ENCODE peak calls at places on chromosomes 5 and 9, in seven cellular contexts. I, H, F, G, J, M and O are unnamed samples.

GRCh38 chr9:105678781-105679180 is 15.6 kb upstream of the TMEM38B start:
- DNase-seq in I (no peak), H (no peak), F (no peak), G (no peak), J (no peak), M (no peak), O (no peak)

GRCh38 chr5:169424956-169425318 is 124.0 kb upstream of the SLIT3 start:
- DNase-seq in I (no peak), H (no peak), F (no peak), G (no peak), J (no peak), M (no peak), O (no peak)

GRCh38 chr5:61659221-61659696 is 327.2 kb downstream of the ZSWIM6 start:
- DNase-seq in I (no peak), H (peak), F (no peak), G (no peak), J (no peak), M (peak), O (no peak)

GRCh38 chr5:14445581-14446290 is 135.9 kb upstream of the OTULINL start:
- DNase-seq in I (no peak), H (no peak), F (peak), G (peak), J (peak), M (no peak), O (no peak)

GRCh38 chr5:172414618-172415599 is 39.4 kb downstream of the SH3PXD2B start:
- DNase-seq in I (no peak), H (peak), F (peak), G (peak), J (peak), M (no peak), O (no peak)

GRCh38 chr9:95937131-95937530 is 61.6 kb downstream of the ERCC6L2 start:
- DNase-seq in I (no peak), H (no peak), F (no peak), G (no peak), J (no peak), M (no peak), O (no peak)

GRCh38 chr9:115006660-115007059 is 76.3 kb upstream of the TNFSF8 start:
- DNase-seq in I (peak), H (peak), F (no peak), G (no peak), J (peak), M (no peak), O (peak)

GRCh38 chr9:33024126-33024965 is 727 bp upstream of the DNAJA1 start:
- DNase-seq in I (peak), H (no peak), F (no peak), G (no peak), J (peak), M (no peak), O (no peak)

GRCh38 chr9:99870126-99870525 is 36.3 kb upstream of the STX17 start:
- DNase-seq in I (peak), H (no peak), F (no peak), G (no peak), J (peak), M (no peak), O (no peak)

GRCh38 chr5:157528036-157528632 is 47.4 kb downstream of the ADAM19 start:
- DNase-seq in I (peak), H (peak), F (no peak), G (no peak), J (peak), M (no peak), O (no peak)

GRCh38 chr5:102715405-102715804 is 39.7 kb upstream of the PAM start:
- DNase-seq in I (peak), H (no peak), F (no peak), G (no peak), J (peak), M (no peak), O (peak)

GRCh38 chr5:149935431-149935901 is 9.1 kb downstream of the PDE6A start:
- DNase-seq in I (no peak), H (no peak), F (no peak), G (no peak), J (no peak), M (no peak), O (no peak)

GRCh38 chr5:149931992-149932436 is 12.6 kb downstream of the PDE6A start:
- DNase-seq in I (no peak), H (no peak), F (no peak), G (no peak), J (no peak), M (no peak), O (no peak)

GRCh38 chr5:149930754-149931574 is 13.6 kb downstream of the PDE6A start:
- DNase-seq in I (no peak), H (no peak), F (no peak), G (no peak), J (no peak), M (no peak), O (no peak)

GRCh38 chr5:149930060-149930753 is 14.4 kb downstream of the PDE6A start:
- DNase-seq in I (no peak), H (peak), F (no peak), G (no peak), J (no peak), M (no peak), O (no peak)

DNA sequence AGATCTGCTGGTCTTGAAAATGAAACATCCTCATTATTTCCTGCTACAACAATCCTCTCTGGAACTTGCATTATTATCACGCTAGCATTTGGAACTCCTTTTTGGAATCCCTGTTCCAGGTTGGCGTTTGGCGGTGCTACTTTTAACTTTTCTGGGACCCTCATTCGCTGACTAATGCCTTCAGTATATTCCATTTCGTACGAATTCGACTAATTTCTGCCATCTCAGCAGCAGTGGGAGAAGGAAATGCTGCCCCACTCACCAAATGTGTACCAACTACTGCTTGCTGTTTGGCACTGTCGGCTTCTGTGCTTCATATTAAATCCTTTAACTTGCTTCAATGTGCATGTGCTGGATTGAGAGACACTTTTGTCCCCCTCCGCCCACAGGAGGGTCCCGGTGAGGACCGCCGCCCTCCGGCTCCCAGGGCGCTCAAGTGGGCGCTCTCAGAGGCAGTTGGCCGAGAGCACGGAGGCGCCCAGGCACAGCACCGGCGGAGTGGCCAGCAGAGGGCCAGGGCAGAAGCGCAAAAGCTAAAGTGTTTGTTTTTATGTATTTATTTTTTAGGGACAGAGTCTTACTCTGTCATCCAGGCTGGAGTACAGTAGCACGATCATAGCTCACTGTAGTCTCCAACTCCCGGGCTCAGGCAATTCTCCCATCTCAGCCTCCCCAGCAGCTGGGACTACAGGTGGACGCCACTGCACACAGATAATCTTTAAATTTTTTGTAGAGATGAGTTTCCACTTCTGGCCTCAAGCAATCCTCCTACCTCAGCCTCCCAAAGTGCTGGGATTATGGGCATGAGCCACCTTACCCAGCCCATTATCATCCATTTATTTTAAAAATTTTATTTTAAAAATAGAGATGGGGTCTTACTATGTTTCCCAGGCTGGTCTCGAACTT is 11.9 kb downstream of the PDE6A start:
- DNase-seq in I (no peak), H (peak), F (no peak), G (no peak), J (no peak), M (no peak), O (no peak)
- H3K4me3 ChIP-seq in I (no peak), H (no peak), F (peak), G (no peak), J (no peak), M (no peak), O (peak)

GRCh38 chr5:74124826-74125225 is 498.8 kb downstream of the ARHGEF28 start:
- DNase-seq in I (peak), H (no peak), F (no peak), G (no peak), J (no peak), M (no peak), O (no peak)

GRCh38 chr5:74126294-74126693 is 500.3 kb downstream of the ARHGEF28 start:
- DNase-seq in I (no peak), H (no peak), F (no peak), G (no peak), J (no peak), M (no peak), O (no peak)

GRCh38 chr5:74131256-74131655 is 505.3 kb downstream of the ARHGEF28 start:
- DNase-seq in I (no peak), H (no peak), F (no peak), G (no peak), J (no peak), M (no peak), O (no peak)

GRCh38 chr5:74130141-74130897 is 504.3 kb downstream of the ARHGEF28 start:
- DNase-seq in I (no peak), H (no peak), F (no peak), G (no peak), J (no peak), M (no peak), O (no peak)

DNA sequence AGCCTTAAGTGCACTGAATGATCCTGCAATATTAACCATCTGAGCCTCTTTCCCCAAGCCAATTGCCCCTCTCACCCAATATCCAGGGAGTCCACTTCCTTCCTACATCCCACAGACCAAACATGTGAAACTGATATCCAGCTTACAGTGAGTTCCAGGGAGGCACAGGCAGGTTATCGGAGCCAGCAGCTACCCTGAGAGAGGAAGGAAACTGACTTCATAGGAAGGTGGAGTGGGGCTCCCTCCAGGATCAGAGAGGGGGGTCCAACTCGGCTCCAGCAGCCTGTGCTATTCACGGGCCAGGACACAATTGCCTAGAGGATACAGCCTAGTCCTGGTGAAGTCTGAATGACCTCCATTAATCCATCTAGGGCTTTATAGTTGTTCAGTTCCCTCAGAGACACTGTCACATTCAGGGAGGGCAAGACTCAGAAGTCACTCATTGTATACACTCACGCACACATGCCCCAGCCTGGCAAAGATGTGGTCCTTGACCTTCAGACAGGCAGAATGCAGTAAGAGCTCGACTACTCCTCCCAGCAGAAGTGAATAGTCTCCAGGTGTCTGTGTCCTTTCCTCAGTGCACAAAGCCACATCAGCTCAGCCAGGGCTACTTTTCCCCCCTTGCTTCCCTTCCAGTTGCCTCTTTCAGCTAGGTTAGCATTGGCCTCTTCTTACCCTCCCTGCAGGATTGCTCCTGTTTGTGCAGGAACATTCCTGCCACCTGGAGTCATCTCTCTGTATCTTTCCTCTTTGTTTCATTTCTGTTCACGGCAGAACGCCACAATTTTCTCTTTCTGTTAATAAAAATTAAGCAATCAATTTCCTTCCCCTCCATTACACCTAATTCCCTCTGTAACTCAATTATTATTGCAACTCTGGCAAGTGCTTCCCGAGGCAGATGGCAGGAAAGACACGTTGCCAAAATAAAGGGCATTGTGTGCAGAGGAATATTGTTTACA is 501.7 kb downstream of the ARHGEF28 start:
- DNase-seq in I (peak), H (peak), F (no peak), G (no peak), J (peak), M (no peak), O (no peak)
- TF ChIP-seq CTCF in I (peak), H (no peak), F (no peak), G (peak), J (peak), M (no peak), O (peak)

DNA sequence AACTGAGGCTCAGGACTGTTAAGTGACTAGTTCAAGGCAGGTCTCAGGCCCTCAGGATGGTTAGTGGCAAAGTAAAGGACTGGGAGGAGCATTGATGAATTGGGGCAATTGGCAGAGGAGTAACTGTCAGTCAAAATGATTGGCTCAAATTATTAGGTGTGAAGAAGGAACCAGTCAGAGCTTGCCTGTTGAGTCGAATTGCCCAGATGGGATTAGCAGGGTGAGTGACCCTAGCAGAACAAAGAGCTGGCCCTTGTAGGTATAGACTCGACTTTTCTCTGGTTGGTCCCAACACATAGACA is 2.6 kb upstream of the NSD1 start:
- DNase-seq in I (no peak), H (no peak), F (no peak), G (no peak), J (no peak), M (no peak), O (no peak)
- H3K4me3 ChIP-seq in I (no peak), H (no peak), F (no peak), G (no peak), J (no peak), M (no peak), O (no peak)

GRCh38 chr5:72082048-72082447 is 25.2 kb upstream of the MAP1B start:
- DNase-seq in I (no peak), H (no peak), F (no peak), G (no peak), J (no peak), M (no peak), O (no peak)
- TF ChIP-seq CTCF in I (no peak), H (no peak), F (no peak), G (no peak), J (peak), M (no peak), O (no peak)

GRCh38 chr5:32733582-32734340 is 22.6 kb downstream of the NPR3 start:
- DNase-seq in I (no peak), H (no peak), F (no peak), G (no peak), J (no peak), M (no peak), O (no peak)

GRCh38 chr5:32736842-32737241 is 25.7 kb downstream of the NPR3 start:
- DNase-seq in I (no peak), H (no peak), F (no peak), G (no peak), J (no peak), M (no peak), O (no peak)

GRCh38 chr5:32735512-32735911 is 24.4 kb downstream of the NPR3 start:
- DNase-seq in I (no peak), H (no peak), F (no peak), G (no peak), J (no peak), M (no peak), O (no peak)

GRCh38 chr5:32734822-32735378 is 23.8 kb downstream of the NPR3 start:
- DNase-seq in I (no peak), H (no peak), F (no peak), G (no peak), J (no peak), M (no peak), O (no peak)
- H3K4me3 ChIP-seq in I (no peak), H (no peak), F (no peak), G (no peak), J (no peak), M (no peak), O (no peak)

DNA sequence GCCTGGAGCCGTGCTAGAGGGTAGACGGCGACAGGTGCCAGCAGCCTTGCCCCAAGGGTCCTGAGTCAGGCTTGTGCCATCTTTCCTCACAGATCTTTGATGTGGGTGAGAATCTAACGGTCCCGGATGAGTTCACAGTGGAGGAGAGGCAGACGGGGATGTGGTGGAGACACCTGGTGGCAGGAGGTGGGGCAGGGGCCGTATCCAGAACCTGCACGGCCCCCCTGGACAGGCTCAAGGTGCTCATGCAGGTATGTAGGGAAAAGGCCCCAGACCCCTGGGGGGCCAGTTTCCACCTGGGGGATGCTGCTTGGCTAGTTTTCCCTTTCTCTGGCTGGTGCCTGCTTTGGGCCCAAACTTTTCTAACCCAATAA is 24.0 kb downstream of the PTGES2 start:
- DNase-seq in I (no peak), H (no peak), F (no peak), G (no peak), J (no peak), M (no peak), O (no peak)
- TF ChIP-seq CTCF in I (peak), H (peak), F (no peak), G (no peak), J (peak), M (no peak), O (no peak)

DNA sequence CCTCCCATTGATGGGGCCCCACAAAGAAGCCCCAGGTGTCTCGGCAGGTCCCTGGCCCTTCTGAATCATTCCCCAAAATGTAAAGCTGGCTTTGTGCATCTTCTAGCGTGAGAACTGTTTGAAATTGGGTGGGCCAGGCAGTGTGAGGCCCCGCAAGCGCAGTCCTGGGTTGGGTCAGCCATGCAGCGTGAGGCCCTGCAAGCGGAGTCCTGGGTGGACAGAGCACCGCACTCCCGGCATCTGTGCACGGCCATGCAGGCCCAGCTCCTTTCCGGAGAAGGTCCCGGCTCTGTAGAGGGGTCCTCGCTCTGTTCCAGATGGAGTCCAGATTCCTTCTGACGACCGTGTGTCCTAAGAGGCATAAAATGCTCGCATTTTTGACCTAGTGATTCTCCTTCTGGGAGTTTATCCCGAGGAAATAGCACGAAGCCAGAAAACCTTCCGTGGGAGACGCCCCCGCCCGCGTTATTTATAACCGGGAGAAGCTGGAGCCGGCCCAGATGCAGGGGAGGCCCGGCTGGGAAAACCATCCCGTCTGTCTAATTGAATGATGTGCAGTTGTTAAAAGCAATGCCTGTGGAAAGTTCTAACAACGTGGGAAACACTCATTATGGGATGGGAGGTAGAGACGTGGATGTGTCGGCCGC is 19.4 kb upstream of the NOTCH1 start:
- DNase-seq in I (no peak), H (no peak), F (no peak), G (no peak), J (no peak), M (no peak), O (no peak)
- H3K4me3 ChIP-seq in I (no peak), H (no peak), F (no peak), G (no peak), J (no peak), M (no peak), O (no peak)

GRCh38 chr5:6728011-6728794 is 15.0 kb downstream of the TENT4A start:
- DNase-seq in I (no peak), H (no peak), F (no peak), G (no peak), J (no peak), M (no peak), O (no peak)
- TF ChIP-seq CTCF in I (no peak), H (no peak), F (no peak), G (no peak), J (peak), M (no peak), O (no peak)

DNA sequence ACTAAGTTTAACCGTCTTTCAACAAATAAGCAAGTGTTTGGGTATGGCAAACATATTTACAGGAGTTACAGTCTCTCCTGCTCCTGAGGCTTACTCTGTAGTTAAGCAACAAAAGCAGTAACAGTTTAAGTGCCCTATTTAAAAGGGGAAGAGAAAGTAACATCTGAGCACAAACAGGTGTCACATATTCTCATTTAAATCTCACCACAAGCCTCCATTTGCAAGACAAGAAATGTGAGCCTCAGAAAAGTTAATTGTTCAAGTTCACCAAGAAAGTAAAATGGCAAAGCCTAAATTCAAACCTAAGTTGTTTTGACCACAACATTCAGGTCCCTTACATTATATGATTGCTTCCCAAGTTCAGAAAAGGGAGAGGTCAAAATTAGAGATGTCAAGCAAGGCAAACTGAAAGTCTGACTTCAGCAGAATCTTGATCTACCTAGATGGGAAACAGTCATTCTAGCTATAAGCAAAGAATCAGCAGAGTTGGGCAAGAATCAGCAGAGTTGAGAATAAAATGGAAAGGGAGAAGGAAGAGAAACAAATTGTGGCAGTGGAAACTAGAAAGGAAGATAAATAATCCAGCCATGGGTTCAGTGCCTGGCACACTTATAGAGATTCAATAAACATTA is 93.4 kb downstream of the STRBP start:
- DNase-seq in I (no peak), H (no peak), F (no peak), G (no peak), J (no peak), M (no peak), O (no peak)
- H3K4me3 ChIP-seq in I (no peak), H (no peak), F (no peak), G (no peak), J (no peak), M (no peak), O (no peak)

GRCh38 chr5:112554089-112554977 is 135.3 kb upstream of the EPB41L4A start:
- DNase-seq in I (no peak), H (no peak), F (no peak), G (no peak), J (no peak), M (no peak), O (no peak)

GRCh38 chr5:112551437-112552018 is 132.5 kb upstream of the EPB41L4A start:
- DNase-seq in I (peak), H (peak), F (peak), G (no peak), J (peak), M (no peak), O (peak)

GRCh38 chr5:112552791-112553190 is 133.7 kb upstream of the EPB41L4A start:
- DNase-seq in I (no peak), H (no peak), F (no peak), G (no peak), J (no peak), M (no peak), O (no peak)

GRCh38 chr5:112555197-112555596 is 136.1 kb upstream of the EPB41L4A start:
- DNase-seq in I (no peak), H (no peak), F (no peak), G (no peak), J (no peak), M (no peak), O (no peak)

GRCh38 chr5:112555691-112556090 is 136.6 kb upstream of the EPB41L4A start:
- DNase-seq in I (peak), H (no peak), F (no peak), G (no peak), J (peak), M (no peak), O (no peak)
- TF ChIP-seq CTCF in I (no peak), H (no peak), F (no peak), G (no peak), J (no peak), M (no peak), O (no peak)